ENCODE peak calls at places on chromosome 18, in seven cellular contexts. F, V, A, M, E, I and R are unnamed samples.

GRCh38 chr18:23618862-23619387 is 32.6 kb upstream of the NPC1 start:
- DNase-seq in M (no peak), E (peak; percentile 59), A (no peak), V (no peak), F (no peak), I (no peak), R (no peak)

GRCh38 chr18:56315363-56315762 is 323.0 kb downstream of the TXNL1 start:
- DNase-seq in V (peak; percentile 53), E (no peak), F (no peak), I (no peak), M (peak; percentile 13), A (no peak), R (no peak)

GRCh38 chr18:42052137-42052708 is 97.2 kb downstream of the PIK3C3 start:
- DNase-seq in F (no peak), E (no peak), M (peak; percentile 69), V (peak; percentile 4), I (peak; percentile 2), A (no peak), R (no peak)

GRCh38 chr18:46343940-46344372 is 239.8 kb downstream of the HAUS1 start:
- DNase-seq in I (no peak), E (no peak), V (peak; percentile 46), M (no peak), A (peak; percentile 25), F (peak; percentile 31), R (no peak)

GRCh38 chr18:77981874-77982273 is 732.2 kb downstream of the GALR1 start:
- DNase-seq in E (no peak), F (no peak), I (no peak), A (no peak), V (no peak), M (no peak), R (no peak)

GRCh38 chr18:49001587-49001986 is 50.8 kb upstream of the SMAD7 start:
- DNase-seq in F (no peak), V (no peak), E (no peak), M (no peak), I (no peak), A (no peak), R (no peak)

GRCh38 chr18:10188971-10189810 is 265.2 kb upstream of the APCDD1 start:
- DNase-seq in I (no peak), A (no peak), V (no peak), M (no peak), F (no peak), E (no peak), R (peak; percentile 59)

GRCh38 chr18:36757081-36757480 is 71.7 kb downstream of the TPGS2 start:
- DNase-seq in I (peak; percentile 71), F (no peak), V (peak; percentile 53), E (peak; percentile 45), M (peak; percentile 81), A (peak; percentile 28), R (peak; percentile 39)